ENCODE peak calls at places on chromosomes 5 and 9, in six cellular contexts. One of them, this sample, is unnamed.

GRCh38 chr9:33349743-33350142 is 52.6 kb downstream of the AQP7 start:
- DNase-seq in K562: no peak
- DNase-seq in HCT116: no peak
- DNase-seq in esophagus muscularis mucosa: no peak
- DNase-seq in GM23338: no peak
- DNase-seq in spleen: no peak
- DNase-seq in this sample: no peak

GRCh38 chr9:123225374-123225813 is 43.0 kb downstream of the STRBP start:
- DNase-seq in K562: peak
- DNase-seq in esophagus muscularis mucosa: no peak
- DNase-seq in HCT116: peak
- DNase-seq in spleen: no peak
- DNase-seq in GM23338: peak
- DNase-seq in this sample: no peak

GRCh38 chr5:127011961-127012644 is 18.3 kb downstream of the MARCHF3 start:
- DNase-seq in esophagus muscularis mucosa: no peak
- DNase-seq in HCT116: no peak
- DNase-seq in GM23338: no peak
- DNase-seq in K562: no peak
- DNase-seq in spleen: no peak
- DNase-seq in this sample: no peak

GRCh38 chr9:99184427-99185327 is 37.1 kb downstream of the ALG2 start:
- DNase-seq in HCT116: peak
- DNase-seq in spleen: peak
- DNase-seq in esophagus muscularis mucosa: peak
- DNase-seq in K562: peak
- DNase-seq in GM23338: peak
- DNase-seq in this sample: peak

GRCh38 chr9:120933310-120934044 is 6.9 kb upstream of the TRAF1 start:
- DNase-seq in spleen: no peak
- DNase-seq in K562: no peak
- DNase-seq in HCT116: no peak
- DNase-seq in esophagus muscularis mucosa: no peak
- DNase-seq in GM23338: no peak
- DNase-seq in this sample: no peak

GRCh38 chr9:89353989-89354388 is 35.7 kb downstream of the SECISBP2 start:
- DNase-seq in HCT116: no peak
- DNase-seq in K562: no peak
- DNase-seq in spleen: no peak
- DNase-seq in esophagus muscularis mucosa: no peak
- DNase-seq in GM23338: no peak
- DNase-seq in this sample: no peak

GRCh38 chr5:32584651-32585050 is 706 bp upstream of the SUB1 start:
- DNase-seq in esophagus muscularis mucosa: no peak
- DNase-seq in HCT116: no peak
- DNase-seq in K562: no peak
- DNase-seq in spleen: no peak
- DNase-seq in GM23338: no peak
- DNase-seq in this sample: no peak

GRCh38 chr9:127473932-127474331 is 22.6 kb downstream of the LRSAM1 start:
- DNase-seq in K562: no peak
- DNase-seq in HCT116: no peak
- DNase-seq in esophagus muscularis mucosa: no peak
- DNase-seq in GM23338: no peak
- DNase-seq in spleen: no peak
- DNase-seq in this sample: no peak

GRCh38 chr9:132547976-132548730 is 34.3 kb upstream of the BARHL1 start:
- DNase-seq in HCT116: no peak
- DNase-seq in GM23338: no peak
- DNase-seq in K562: no peak
- DNase-seq in esophagus muscularis mucosa: no peak
- DNase-seq in spleen: no peak
- DNase-seq in this sample: no peak

GRCh38 chr5:171419663-171420428 is 399 bp downstream of the FGF18 start:
- DNase-seq in GM23338: peak
- DNase-seq in HCT116: no peak
- DNase-seq in K562: no peak
- DNase-seq in spleen: peak
- DNase-seq in esophagus muscularis mucosa: peak
- DNase-seq in this sample: no peak

GRCh38 chr5:90528704-90529233 is 615 bp downstream of the LYSMD3 start:
- DNase-seq in spleen: no peak
- DNase-seq in GM23338: peak
- DNase-seq in HCT116: no peak
- DNase-seq in K562: peak
- DNase-seq in esophagus muscularis mucosa: no peak
- DNase-seq in this sample: no peak

GRCh38 chr5:65620021-65620420 is 4.1 kb downstream of the TRIM23 start:
- DNase-seq in spleen: no peak
- DNase-seq in esophagus muscularis mucosa: no peak
- DNase-seq in K562: no peak
- DNase-seq in GM23338: no peak
- DNase-seq in HCT116: no peak
- DNase-seq in this sample: no peak

GRCh38 chr5:180130876-180131740 is 59.5 kb upstream of the RNF130 start:
- DNase-seq in spleen: peak
- DNase-seq in K562: no peak
- DNase-seq in HCT116: no peak
- DNase-seq in esophagus muscularis mucosa: peak
- DNase-seq in GM23338: no peak
- DNase-seq in this sample: peak

GRCh38 chr9:86734762-86735161 is 212.5 kb downstream of the GAS1 start:
- DNase-seq in GM23338: no peak
- DNase-seq in spleen: no peak
- DNase-seq in K562: no peak
- DNase-seq in esophagus muscularis mucosa: no peak
- DNase-seq in HCT116: no peak
- DNase-seq in this sample: no peak

GRCh38 chr5:15933481-15934207 is 245.9 kb downstream of the MARCHF11 start:
- DNase-seq in K562: no peak
- DNase-seq in GM23338: no peak
- DNase-seq in HCT116: no peak
- DNase-seq in spleen: no peak
- DNase-seq in esophagus muscularis mucosa: peak
- DNase-seq in this sample: no peak

GRCh38 chr5:155103164-155103563 is 89.6 kb downstream of the KIF4B start:
- DNase-seq in K562: no peak
- DNase-seq in GM23338: no peak
- DNase-seq in esophagus muscularis mucosa: no peak
- DNase-seq in HCT116: no peak
- DNase-seq in spleen: no peak
- DNase-seq in this sample: no peak

DNA sequence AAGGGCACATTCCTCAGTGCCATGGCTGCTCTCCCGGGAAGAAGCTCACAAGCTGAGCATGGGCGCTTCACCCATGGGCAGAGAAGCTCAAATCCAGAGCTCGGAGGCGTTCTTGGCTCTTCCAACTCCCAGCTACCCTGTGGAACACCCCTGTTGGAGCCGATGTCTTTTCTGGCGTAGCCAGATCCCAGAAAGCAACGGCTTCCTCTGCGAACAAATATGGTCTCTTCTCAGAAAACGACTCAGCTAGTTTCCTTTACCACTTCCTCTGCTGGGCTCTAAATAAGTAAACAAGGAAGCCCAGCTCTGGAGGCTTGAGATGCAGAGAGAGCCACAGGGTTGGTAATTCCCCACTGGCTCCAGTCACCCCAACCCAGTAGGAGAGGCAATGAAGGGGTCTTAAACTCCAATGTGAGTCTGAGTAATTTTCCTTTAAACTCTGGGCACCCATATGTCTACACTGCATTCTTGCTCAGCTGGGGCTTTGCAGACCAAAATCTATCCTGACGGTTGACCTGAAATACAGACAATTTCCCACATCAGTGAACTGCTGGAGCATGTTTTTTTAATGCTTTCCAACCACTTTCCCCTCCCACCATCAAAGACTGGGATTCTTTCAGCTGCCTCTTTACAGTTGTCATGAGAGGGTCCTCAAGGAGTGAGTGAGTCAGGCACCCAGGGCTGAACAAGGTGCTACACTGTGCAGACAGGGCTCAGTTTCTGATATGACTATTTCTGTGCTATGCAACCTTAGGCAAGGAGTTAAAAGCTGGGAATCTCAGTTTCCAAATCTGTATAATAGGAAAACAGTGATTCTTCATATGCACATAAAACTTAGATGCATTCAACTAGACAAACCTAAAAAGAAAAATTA is at the start of gene LCP2:
- DNase-seq in K562: no peak
- DNase-seq in esophagus muscularis mucosa: no peak
- DNase-seq in spleen: no peak
- DNase-seq in HCT116: no peak
- DNase-seq in GM23338: no peak
- DNase-seq in this sample: no peak
- H3K4me3 ChIP-seq in K562: peak
- H3K4me3 ChIP-seq in esophagus muscularis mucosa: peak
- H3K4me3 ChIP-seq in spleen: peak
- H3K4me3 ChIP-seq in HCT116: no peak
- H3K4me3 ChIP-seq in GM23338: no peak
- H3K4me3 ChIP-seq in this sample: peak

DNA sequence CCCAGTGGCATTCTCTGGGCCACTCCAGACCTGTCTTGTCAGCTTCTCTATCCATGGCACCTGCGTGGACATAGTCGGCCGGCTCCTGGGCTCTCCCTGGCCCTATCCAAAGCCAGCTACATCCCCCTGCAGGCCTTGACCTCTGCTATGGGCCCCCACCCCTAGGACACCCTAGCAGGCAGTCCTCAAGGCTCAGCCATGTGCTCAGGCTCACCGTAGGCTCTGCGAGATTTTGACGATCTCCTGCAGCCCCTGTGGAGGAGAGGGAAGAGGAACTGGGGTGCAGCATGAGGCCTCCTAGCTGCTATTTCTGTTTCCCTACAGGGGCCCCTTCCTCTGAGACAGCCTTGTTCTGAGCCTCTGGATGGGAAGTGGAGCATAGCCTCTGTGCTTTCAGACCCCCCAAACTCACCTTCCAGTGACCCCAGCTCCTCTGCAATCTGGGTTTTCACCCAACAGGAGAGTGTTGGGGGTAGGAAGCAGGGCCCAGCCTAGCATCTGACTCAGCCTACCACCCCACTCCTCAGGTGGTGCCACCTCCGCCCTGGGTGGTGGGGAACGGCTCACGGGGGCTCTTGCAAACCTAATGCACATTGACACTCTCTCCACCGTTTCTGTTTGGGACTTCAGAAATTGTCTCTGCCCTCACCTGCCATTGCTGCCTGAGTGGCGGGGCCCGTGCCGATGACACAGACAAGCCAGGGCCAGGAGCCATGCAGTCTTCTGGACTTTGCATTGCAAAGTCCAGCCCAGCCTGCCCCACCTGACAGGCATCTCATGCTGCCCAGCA is 36.7 kb downstream of the HRH2 start:
- DNase-seq in HCT116: no peak
- DNase-seq in K562: no peak
- DNase-seq in esophagus muscularis mucosa: no peak
- DNase-seq in spleen: peak
- DNase-seq in GM23338: no peak
- DNase-seq in this sample: peak
- TF ChIP-seq POLR2AphosphoS5 in HCT116: no peak
- TF ChIP-seq POLR2AphosphoS5 in K562: no peak
- TF ChIP-seq POLR2AphosphoS5 in esophagus muscularis mucosa: no peak
- TF ChIP-seq POLR2AphosphoS5 in spleen: no peak
- TF ChIP-seq POLR2AphosphoS5 in GM23338: no peak
- TF ChIP-seq POLR2AphosphoS5 in this sample: no peak

DNA sequence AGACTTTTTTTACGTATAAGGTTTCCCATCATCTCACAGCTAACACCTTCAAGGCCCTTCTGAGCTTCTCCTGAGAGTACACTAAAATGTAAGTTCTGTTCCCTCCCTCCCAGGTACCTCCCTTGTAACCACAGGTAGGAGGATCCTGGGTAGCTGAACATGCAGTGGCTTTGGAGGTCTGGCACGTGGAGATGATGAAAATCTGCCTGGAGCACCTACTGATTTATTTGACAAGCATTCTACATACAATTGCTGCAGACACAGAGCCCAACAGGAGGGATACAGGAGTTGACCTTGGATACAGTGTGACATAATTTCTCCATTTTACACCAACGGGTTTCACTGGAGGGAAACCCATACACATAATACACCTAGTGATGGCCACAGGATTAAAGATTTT is 478.7 kb downstream of the SEMA5A start:
- DNase-seq in spleen: no peak
- DNase-seq in GM23338: no peak
- DNase-seq in K562: no peak
- DNase-seq in esophagus muscularis mucosa: peak
- DNase-seq in HCT116: no peak
- DNase-seq in this sample: no peak
- H3K27ac ChIP-seq in spleen: no peak
- H3K27ac ChIP-seq in GM23338: no peak
- H3K27ac ChIP-seq in K562: no peak
- H3K27ac ChIP-seq in esophagus muscularis mucosa: no peak
- H3K27ac ChIP-seq in HCT116: no peak
- H3K27ac ChIP-seq in this sample: no peak

GRCh38 chr5:142520885-142521284 is 165.0 kb downstream of the FGF1 start:
- DNase-seq in K562: no peak
- DNase-seq in spleen: no peak
- DNase-seq in HCT116: no peak
- DNase-seq in esophagus muscularis mucosa: no peak
- DNase-seq in GM23338: no peak
- DNase-seq in this sample: no peak

GRCh38 chr5:142527234-142527633 is 158.7 kb downstream of the FGF1 start:
- DNase-seq in GM23338: no peak
- DNase-seq in HCT116: no peak
- DNase-seq in spleen: no peak
- DNase-seq in K562: no peak
- DNase-seq in esophagus muscularis mucosa: no peak
- DNase-seq in this sample: no peak

GRCh38 chr5:142521706-142522105 is 164.2 kb downstream of the FGF1 start:
- DNase-seq in GM23338: no peak
- DNase-seq in spleen: no peak
- DNase-seq in K562: no peak
- DNase-seq in HCT116: no peak
- DNase-seq in esophagus muscularis mucosa: no peak
- DNase-seq in this sample: no peak

GRCh38 chr5:142527664-142528295 is 158.1 kb downstream of the FGF1 start:
- DNase-seq in GM23338: no peak
- DNase-seq in esophagus muscularis mucosa: no peak
- DNase-seq in spleen: no peak
- DNase-seq in K562: no peak
- DNase-seq in HCT116: no peak
- DNase-seq in this sample: no peak

DNA sequence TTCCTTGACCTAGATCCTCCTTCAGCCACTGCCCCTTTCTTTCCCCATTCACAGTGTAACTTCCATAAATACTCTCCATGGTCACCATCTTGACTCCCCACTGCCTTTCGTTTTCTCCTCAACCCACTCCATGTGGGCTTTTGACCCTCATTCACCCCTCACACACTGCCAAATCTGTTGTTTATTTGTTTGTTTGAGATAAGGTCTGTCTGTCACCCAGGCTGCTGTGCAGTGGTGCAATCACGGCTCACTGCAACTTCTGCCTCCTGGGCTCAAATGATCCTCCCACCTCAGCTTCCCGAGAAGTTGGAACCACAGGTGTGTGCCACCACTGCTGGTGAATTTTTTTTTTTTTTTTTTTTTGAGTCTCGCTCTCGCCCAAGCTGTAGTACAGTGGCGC is 162.9 kb downstream of the FGF1 start:
- DNase-seq in esophagus muscularis mucosa: no peak
- DNase-seq in HCT116: no peak
- DNase-seq in GM23338: no peak
- DNase-seq in spleen: no peak
- DNase-seq in K562: no peak
- DNase-seq in this sample: no peak
- H3K4me3 ChIP-seq in esophagus muscularis mucosa: no peak
- H3K4me3 ChIP-seq in HCT116: no peak
- H3K4me3 ChIP-seq in GM23338: no peak
- H3K4me3 ChIP-seq in spleen: no peak
- H3K4me3 ChIP-seq in K562: no peak
- H3K4me3 ChIP-seq in this sample: no peak

GRCh38 chr5:134177197-134178171 is 734 bp upstream of the SKP1 start:
- DNase-seq in HCT116: peak
- DNase-seq in GM23338: peak
- DNase-seq in spleen: peak
- DNase-seq in esophagus muscularis mucosa: peak
- DNase-seq in K562: peak
- DNase-seq in this sample: peak
- TF ChIP-seq POLR2AphosphoS5 in HCT116: peak
- TF ChIP-seq POLR2AphosphoS5 in GM23338: peak
- TF ChIP-seq POLR2AphosphoS5 in spleen: no peak
- TF ChIP-seq POLR2AphosphoS5 in esophagus muscularis mucosa: no peak
- TF ChIP-seq POLR2AphosphoS5 in K562: no peak
- TF ChIP-seq POLR2AphosphoS5 in this sample: no peak

This sample was measured in suprapubic skin.